ENCODE peak calls at places on chromosomes 2 and 18, in ten cellular contexts. O is non-pigmented ciliary epithelial cell; V is AML-193; Z is prostate gland; Y is Kasumi-1; H is NCI-H1092 treated with DMSO at 0.1 percent for 48 hours; F is stimulated activated CD4-positive, alpha-beta T cell treated with anti-CD3 and anti-CD28 coated beads, Interleukin-2, amount 100 ng/mL, for 24 hours; S is lower lobe of right lung; J is stimulated activated CD8-positive, alpha-beta memory T cell treated with anti-CD3 and anti-CD28 coated beads, Interleukin-4, amount 100 ng/mL, for 24 hours; B is nucleus accumbens. R is an unnamed sample.

GRCh38 chr2:224520064-224520463 is 65.1 kb downstream of the CUL3 start:
- DNase-seq in O (peak; percentile 43), B (no peak), Y (no peak), F (peak; percentile 28), V (no peak), Z (no peak), H (no peak), S (no peak), J (no peak), R (no peak)

GRCh38 chr18:22324191-22325131 is 93.3 kb downstream of the CTAGE1 start:
- DNase-seq in B (no peak), J (no peak), Y (no peak), O (no peak), H (no peak), V (no peak), F (no peak), Z (no peak), S (peak; percentile 79), R (peak; percentile 47)

GRCh38 chr2:21011876-21012556 is 31.9 kb downstream of the APOB start:
- DNase-seq in Y (no peak), Z (no peak), J (no peak), O (no peak), H (no peak), V (no peak), F (no peak), B (no peak), S (no peak), R (no peak)

GRCh38 chr18:59695551-59695950 is 1.7 kb downstream of the CCBE1 start:
- DNase-seq in H (no peak), F (no peak), B (no peak), Z (no peak), S (no peak), V (no peak), J (no peak), Y (no peak), O (no peak), R (no peak)

GRCh38 chr18:77012120-77012519 is 120.5 kb downstream of the MBP start:
- DNase-seq in Y (no peak), Z (no peak), V (no peak), O (no peak), F (no peak), S (no peak), B (no peak), H (no peak), J (no peak), R (no peak)

GRCh38 chr2:96241901-96242611 is 23.7 kb downstream of the TMEM127 start:
- DNase-seq in J (no peak), V (peak; percentile 75), B (no peak), O (no peak), Z (no peak), Y (peak; percentile 72), H (no peak), S (peak; percentile 61), F (peak; percentile 56), R (no peak)

GRCh38 chr18:74451148-74451547 is 6.0 kb downstream of the DIPK1C start:
- DNase-seq in F (no peak), Y (no peak), B (no peak), S (no peak), H (no peak), V (no peak), J (no peak), Z (no peak), O (no peak), R (no peak)

GRCh38 chr2:71906357-71906973 is 241.2 kb downstream of the CYP26B1 start:
- DNase-seq in B (no peak), S (no peak), Y (no peak), F (no peak), Z (no peak), J (no peak), V (no peak), H (no peak), O (no peak), R (no peak)

GRCh38 chr2:40105593-40105992 is 326.5 kb upstream of the THUMPD2 start:
- DNase-seq in B (no peak), O (no peak), H (no peak), F (no peak), V (no peak), J (no peak), S (no peak), Y (no peak), Z (no peak), R (no peak)

GRCh38 chr2:68961380-68961779 is 8.7 kb upstream of the GKN2 start:
- DNase-seq in Y (no peak), H (no peak), F (no peak), V (no peak), O (no peak), J (no peak), S (no peak), B (no peak), Z (no peak), R (peak; percentile 46)

GRCh38 chr2:44257781-44258180 is 17.5 kb upstream of the SLC3A1 start:
- DNase-seq in F (no peak), Z (no peak), O (no peak), H (no peak), J (no peak), Y (no peak), V (no peak), S (no peak), B (no peak), R (no peak)

GRCh38 chr2:233426619-233427342 is 72.5 kb downstream of the DGKD start:
- DNase-seq in Y (no peak), F (peak; percentile 77), O (peak; percentile 97), Z (no peak), H (no peak), S (no peak), J (peak; percentile 38), B (no peak), V (no peak), R (no peak)

GRCh38 chr2:6864251-6864758 is 1.4 kb downstream of the CMPK2 start:
- DNase-seq in F (no peak), Y (no peak), Z (no peak), O (no peak), B (no peak), J (no peak), V (no peak), H (no peak), S (no peak), R (no peak)

GRCh38 chr18:55781481-55781957 is 193.5 kb upstream of the TCF4 start:
- DNase-seq in O (peak; percentile 60), B (peak; percentile 51), Y (peak; percentile 3), Z (peak; percentile 12), F (no peak), V (peak; percentile 20), H (peak; percentile 68), S (no peak), J (no peak), R (peak; percentile 81)

GRCh38 chr2:81858998-81859397 is 1554.4 kb upstream of the LRRTM1 start:
- DNase-seq in V (no peak), H (no peak), S (no peak), O (no peak), Y (no peak), Z (no peak), B (no peak), F (no peak), J (no peak), R (no peak)

GRCh38 chr18:60421356-60422118 is 49.0 kb upstream of the MC4R start:
- DNase-seq in H (no peak), S (no peak), Z (no peak), F (no peak), V (no peak), J (no peak), B (no peak), Y (no peak), O (no peak), R (no peak)

R was measured in NCI-H146.